ENCODE peak calls at places on chromosomes 12 and 14, in seven cellular contexts. Z, E, K, A, Y, O and T are unnamed samples.

GRCh38 chr12:1646908-1647669 is 18.1 kb downstream of the WNT5B start:
- DNase-seq in Z (no peak), O (no peak), Y (no peak), E (no peak), A (no peak), K (no peak), T (no peak)

GRCh38 chr14:92622311-92622710 is 108.7 kb downstream of the RIN3 start:
- DNase-seq in K (no peak), A (no peak), O (no peak), E (no peak), Z (no peak), Y (no peak), T (no peak)

GRCh38 chr14:77102154-77102553 is 4.1 kb downstream of the CIPC start:
- DNase-seq in Y (no peak), A (no peak), K (no peak), O (no peak), Z (no peak), E (no peak), T (no peak)

GRCh38 chr14:104119119-104119699 is 19.2 kb upstream of the KIF26A start:
- DNase-seq in K (no peak), O (no peak), A (no peak), E (no peak), Y (no peak), Z (no peak), T (no peak)

GRCh38 chr14:61653507-61653906 is 41.8 kb upstream of the HIF1A start:
- DNase-seq in K (no peak), A (no peak), E (peak), O (no peak), Y (no peak), Z (no peak), T (peak)

GRCh38 chr12:110615171-110615570 is 1.2 kb downstream of the TCTN1 start:
- DNase-seq in Y (no peak), K (no peak), A (no peak), O (no peak), E (no peak), Z (no peak), T (no peak)

GRCh38 chr14:69901113-69901951 is 22.1 kb downstream of the SMOC1 start:
- DNase-seq in K (no peak), Z (no peak), O (no peak), E (peak), A (no peak), Y (no peak), T (no peak)

GRCh38 chr12:114895822-114896221 is 211.8 kb upstream of the TBX3 start:
- DNase-seq in O (no peak), K (no peak), Z (no peak), A (no peak), Y (no peak), E (peak), T (no peak)

GRCh38 chr12:75781532-75782046 is 250.0 kb downstream of the PHLDA1 start:
- DNase-seq in Y (no peak), E (peak), K (no peak), O (peak), Z (peak), A (no peak), T (peak)

GRCh38 chr12:112837629-112838191 is 46.2 kb downstream of the RPH3A start:
- DNase-seq in E (peak), O (no peak), Y (no peak), Z (no peak), A (peak), K (no peak), T (peak)

GRCh38 chr12:40312982-40313576 is 88.3 kb downstream of the LRRK2 start:
- DNase-seq in E (peak), Y (no peak), A (peak), K (no peak), Z (no peak), O (no peak), T (peak)

GRCh38 chr12:93733358-93733757 is 56.2 kb downstream of the CRADD start:
- DNase-seq in K (no peak), Z (no peak), O (no peak), E (no peak), Y (no peak), A (no peak), T (peak)

GRCh38 chr12:9648701-9649531 is 20.6 kb upstream of the CLEC2D start:
- DNase-seq in K (no peak), Y (no peak), O (no peak), A (no peak), Z (no peak), E (peak), T (no peak)

GRCh38 chr14:25001096-25001982 is 48.6 kb downstream of the STXBP6 start:
- DNase-seq in Z (no peak), K (no peak), O (no peak), A (no peak), E (peak), Y (no peak), T (no peak)

GRCh38 chr14:46651526-46652144 is at the start of gene RPL10L:
- DNase-seq in Y (peak), O (no peak), K (no peak), E (no peak), Z (peak), A (no peak), T (peak)

GRCh38 chr12:42326466-42327226 is 679 bp downstream of the PPHLN1 start:
- DNase-seq in E (peak), O (no peak), A (peak), Y (no peak), K (no peak), Z (peak), T (peak)

GRCh38 chr12:12720052-12720451 is 2.9 kb downstream of the CDKN1B start:
- DNase-seq in Y (no peak), O (no peak), Z (no peak), A (no peak), K (no peak), E (no peak), T (no peak)

GRCh38 chr14:101877766-101878165 is 86.6 kb upstream of the DYNC1H1 start:
- DNase-seq in Z (no peak), Y (no peak), A (no peak), K (no peak), O (no peak), E (no peak), T (no peak)

GRCh38 chr12:27969901-27970390 is 2.6 kb downstream of the PTHLH start:
- DNase-seq in Y (no peak), Z (peak), K (peak), E (peak), A (peak), O (peak), T (peak)

GRCh38 chr14:104531421-104532190 is 48.0 kb upstream of the C14orf180 start:
- DNase-seq in A (no peak), Y (no peak), E (no peak), Z (no peak), K (no peak), O (no peak), T (no peak)

GRCh38 chr12:3233813-3234212 is 156.6 kb downstream of the TSPAN9 start:
- DNase-seq in Y (no peak), K (no peak), Z (no peak), A (no peak), O (no peak), E (no peak), T (no peak)

GRCh38 chr12:70052931-70053497 is 190.2 kb upstream of the CNOT2 start:
- DNase-seq in O (peak), E (peak), K (no peak), Y (no peak), A (peak), Z (peak), T (peak)

GRCh38 chr14:100604126-100604501 is 16.9 kb upstream of the BEGAIN start:
- DNase-seq in Y (no peak), Z (no peak), K (no peak), A (no peak), E (no peak), O (no peak), T (no peak)

GRCh38 chr14:92039073-92039719 is 663 bp downstream of the TRIP11 start:
- DNase-seq in A (peak), E (peak), O (peak), Y (peak), K (no peak), Z (peak), T (peak)

GRCh38 chr12:41151789-41152188 is 36.3 kb upstream of the PDZRN4 start:
- DNase-seq in K (no peak), Z (no peak), Y (no peak), O (no peak), E (no peak), A (no peak), T (peak)

GRCh38 chr12:115761784-115762183 is 515.7 kb downstream of the MED13L start:
- DNase-seq in Y (no peak), O (no peak), K (no peak), E (no peak), A (no peak), Z (no peak), T (no peak)

GRCh38 chr12:117140397-117141096 is 41.3 kb upstream of the TESC start:
- DNase-seq in A (no peak), E (no peak), K (no peak), Z (no peak), Y (no peak), O (no peak), T (peak)

GRCh38 chr14:34324363-34324795 is 137.7 kb downstream of the SPTSSA start:
- DNase-seq in K (no peak), A (peak), E (peak), O (peak), Z (peak), Y (no peak), T (peak)

GRCh38 chr14:44149597-44149996 is 357.5 kb downstream of the FSCB start:
- DNase-seq in A (peak), K (no peak), Y (peak), Z (no peak), O (peak), E (no peak), T (peak)

GRCh38 chr12:44307506-44308168 is 471.8 kb downstream of the TMEM117 start:
- DNase-seq in K (no peak), Z (no peak), O (no peak), E (no peak), A (no peak), Y (no peak), T (no peak)

GRCh38 chr12:65499167-65499566 is 220.7 kb downstream of the MSRB3 start:
- DNase-seq in O (no peak), E (no peak), Y (no peak), A (no peak), Z (no peak), K (no peak), T (no peak)

GRCh38 chr12:65537978-65538377 is 259.5 kb downstream of the MSRB3 start:
- DNase-seq in Y (no peak), Z (no peak), K (no peak), E (no peak), A (no peak), O (no peak), T (no peak)

GRCh38 chr14:68104518-68104917 is 284.9 kb downstream of the RAD51B start:
- DNase-seq in Y (no peak), Z (no peak), K (no peak), O (no peak), A (peak), E (peak), T (no peak)
- TF ChIP-seq CEBPB in Y (no peak), Z (no peak), K (no peak), O (no peak), A (no peak), E (peak), T (no peak)

DNA sequence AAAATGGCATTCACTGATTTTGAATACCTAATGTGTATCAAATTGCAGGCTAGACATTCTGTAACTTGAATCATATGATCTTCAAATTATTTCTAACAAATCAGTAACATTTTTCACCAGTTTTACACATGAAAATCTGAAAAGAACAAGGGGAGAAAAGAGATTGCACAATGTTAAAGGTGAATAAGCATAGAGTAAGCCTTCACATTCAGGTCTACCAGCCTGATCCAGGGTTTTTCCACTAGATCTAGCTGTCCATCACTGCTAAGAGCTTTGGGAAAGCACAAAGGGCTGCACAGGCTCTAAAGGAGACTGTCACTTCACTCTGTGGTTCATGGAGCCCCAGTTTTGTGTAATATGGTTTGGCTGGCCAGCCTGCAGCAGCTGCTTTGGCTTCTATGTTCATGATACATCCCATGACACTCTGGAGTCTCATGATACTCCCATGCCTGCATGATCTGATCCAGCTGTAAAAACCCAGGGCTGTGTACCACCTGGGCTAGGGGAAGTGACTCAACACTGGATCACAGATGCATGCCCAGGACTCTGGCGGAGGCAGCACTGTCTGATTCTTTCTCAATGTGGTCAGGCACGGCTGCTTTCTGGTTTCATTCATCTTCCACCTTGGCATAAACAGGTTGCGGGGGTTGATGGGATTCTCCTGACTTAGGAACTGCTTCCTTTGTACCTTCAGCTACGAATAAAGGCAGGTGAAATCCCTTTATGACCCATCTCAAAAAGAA is 859.7 kb downstream of the GALC start:
- DNase-seq in E (peak), K (no peak), A (no peak), O (no peak), Y (no peak), Z (no peak), T (no peak)
- TF ChIP-seq CEBPB in E (peak), K (no peak), A (peak), O (no peak), Y (no peak), Z (no peak), T (no peak)

GRCh38 chr14:64289571-64289970 is 4.6 kb downstream of the ESR2 start:
- DNase-seq in K (no peak), Z (no peak), A (no peak), Y (no peak), E (no peak), O (no peak), T (no peak)
- TF ChIP-seq CEBPB in K (no peak), Z (no peak), A (no peak), Y (no peak), E (no peak), O (no peak), T (no peak)

GRCh38 chr14:50070230-50070629 is 46.1 kb downstream of the VCPKMT start:
- DNase-seq in A (no peak), E (no peak), K (no peak), Z (no peak), O (no peak), Y (no peak), T (no peak)
- TF ChIP-seq CEBPB in A (no peak), E (no peak), K (no peak), Z (no peak), O (no peak), Y (no peak), T (no peak)

GRCh38 chr14:49019467-49020100 is 566.6 kb downstream of the RPS29 start:
- DNase-seq in O (no peak), Z (no peak), E (no peak), A (no peak), K (no peak), Y (no peak), T (no peak)
- TF ChIP-seq CEBPB in O (no peak), Z (no peak), E (no peak), A (no peak), K (no peak), Y (no peak), T (no peak)